ENCODE peak calls at places on chromosomes 7 and 10, in four cellular contexts. S is activated gamma-delta T cell treated with Interleukin-2 at 50 U/mL for 16 hours; O is OCI-LY7; N is stimulated activated CD4-positive, alpha-beta T cell treated with anti-CD3 and anti-CD28 coated beads, Interleukin-15, amount 100 ng/mL, for 1 hour. P is an unnamed sample.

GRCh38 chr10:132104471-132105301 is 38.9 kb downstream of the JAKMIP3 start:
- DNase-seq in S (no peak), O (no peak), N (no peak), P (no peak)

GRCh38 chr7:106284516-106285050 is at the start of gene NAMPT:
- DNase-seq in S (peak; percentile 45), O (peak; percentile 55), N (peak; percentile 22), P (peak; percentile 40)

GRCh38 chr7:31373337-31374289 is 33.1 kb upstream of the NEUROD6 start:
- DNase-seq in S (no peak), O (peak; percentile 47), N (no peak), P (no peak)

GRCh38 chr7:112517487-112517886 is 36.7 kb downstream of the LSMEM1 start:
- DNase-seq in S (no peak), O (no peak), N (no peak), P (no peak)

GRCh38 chr7:47278043-47278442 is 303.9 kb downstream of the TNS3 start:
- DNase-seq in S (no peak), O (no peak), N (no peak), P (no peak)

GRCh38 chr10:133087679-133088523 is at the start of gene ADGRA1:
- DNase-seq in S (no peak), O (no peak), N (no peak), P (no peak)

GRCh38 chr7:108454674-108455523 is 1.3 kb downstream of the NRCAM start:
- DNase-seq in S (no peak), O (no peak), N (no peak), P (no peak)

GRCh38 chr7:43787771-43788170 is 29.3 kb downstream of the BLVRA start:
- DNase-seq in S (no peak), O (no peak), N (no peak), P (no peak)

P was measured in CD8-positive, alpha-beta memory T cell.